ENCODE peak calls at places on chromosomes 12 and 14, in ten cellular contexts. K, H, D, J, V, C, A, Q, B and X are unnamed samples.
A peak's percentile ranks its signal among the peaks of the same experiment; 100 is the strongest.

GRCh38 chr12:120588948-120589930 is 8.0 kb upstream of the POP5 start:
- DNase-seq in J (no peak), B (no peak), D (no peak), A (no peak), Q (no peak), C (peak; percentile 66), H (no peak), K (no peak), V (no peak), X (no peak)

GRCh38 chr14:72500234-72500838 is 393.6 kb downstream of the DPF3 start:
- DNase-seq in H (no peak), D (no peak), K (no peak), V (no peak), C (no peak), A (no peak), Q (no peak), B (no peak), J (no peak), X (no peak)

GRCh38 chr14:74500417-74501134 is 7.0 kb downstream of the ISCA2 start:
- DNase-seq in A (no peak), D (no peak), K (no peak), B (no peak), Q (no peak), C (no peak), H (no peak), J (no peak), V (no peak), X (no peak)

GRCh38 chr12:81329088-81329487 is 251.2 kb downstream of the ACSS3 start:
- DNase-seq in A (no peak), K (no peak), J (no peak), Q (no peak), B (peak; percentile 50), D (peak; percentile 9), V (no peak), H (no peak), C (no peak), X (peak; percentile 1)

GRCh38 chr12:96177013-96177412 is 17.2 kb upstream of the ELK3 start:
- DNase-seq in C (no peak), D (peak; percentile 91), V (no peak), A (no peak), B (peak; percentile 89), Q (no peak), H (peak; percentile 9), J (peak; percentile 4), K (no peak), X (peak; percentile 89)

GRCh38 chr14:23119362-23120327 is 590 bp upstream of the CEBPE start:
- DNase-seq in C (no peak), K (no peak), A (no peak), B (no peak), H (peak; percentile 22), V (no peak), J (no peak), Q (no peak), D (peak; percentile 33), X (no peak)

GRCh38 chr14:73235531-73236155 is 1.7 kb upstream of the PAPLN start:
- DNase-seq in Q (peak; percentile 69), C (no peak), V (no peak), A (no peak), H (no peak), J (no peak), D (no peak), K (no peak), B (no peak), X (no peak)

GRCh38 chr14:74655597-74656389 is 43.8 kb upstream of the LTBP2 start:
- DNase-seq in J (no peak), D (no peak), K (no peak), C (no peak), A (no peak), Q (no peak), V (no peak), B (peak; percentile 81), H (no peak), X (no peak)

GRCh38 chr14:101603096-101603495 is 41.8 kb downstream of the DIO3 start:
- DNase-seq in C (no peak), K (no peak), B (no peak), Q (no peak), V (no peak), J (no peak), A (no peak), H (no peak), D (no peak), X (no peak)

GRCh38 chr12:84803661-84804060 is 108.9 kb downstream of the SLC6A15 start:
- DNase-seq in H (no peak), B (no peak), A (no peak), V (no peak), C (no peak), J (no peak), Q (no peak), K (no peak), D (no peak), X (no peak)

GRCh38 chr12:12582895-12583303 is 20.2 kb upstream of the DUSP16 start:
- DNase-seq in A (no peak), H (no peak), C (no peak), Q (no peak), D (peak; percentile 76), V (no peak), J (no peak), K (no peak), B (peak; percentile 21), X (no peak)

GRCh38 chr12:7219599-7220243 is 30.2 kb downstream of the PEX5 start:
- DNase-seq in K (peak; percentile 42), A (peak; percentile 1), J (peak; percentile 71), Q (peak; percentile 66), C (peak; percentile 48), H (peak; percentile 54), D (peak; percentile 85), B (peak; percentile 55), V (no peak), X (peak; percentile 87)

GRCh38 chr14:62269204-62269603 is 507.0 kb downstream of the SNAPC1 start:
- DNase-seq in H (no peak), D (peak; percentile 54), B (peak; percentile 4), K (no peak), V (no peak), C (no peak), J (no peak), A (no peak), Q (no peak), X (no peak)

GRCh38 chr12:106517314-106517713 is 65.5 kb upstream of the RFX4 start:
- DNase-seq in J (no peak), H (no peak), Q (no peak), B (no peak), K (no peak), A (no peak), V (no peak), C (no peak), D (no peak), X (no peak)

GRCh38 chr14:101575581-101575980 is 14.3 kb downstream of the DIO3 start:
- DNase-seq in V (no peak), C (no peak), B (no peak), K (no peak), D (no peak), J (no peak), Q (no peak), A (no peak), H (no peak), X (no peak)

GRCh38 chr12:69243099-69244084 is 4.0 kb downstream of the CPSF6 start:
- DNase-seq in V (no peak), Q (no peak), K (no peak), D (peak; percentile 15), C (no peak), J (no peak), A (no peak), B (no peak), H (no peak), X (no peak)

GRCh38 chr12:29889737-29890136 is 106.0 kb upstream of the TMTC1 start:
- DNase-seq in C (peak; percentile 31), K (peak; percentile 0), D (peak; percentile 44), Q (peak; percentile 22), A (no peak), V (no peak), H (no peak), J (no peak), B (peak; percentile 8), X (peak; percentile 58)

GRCh38 chr12:79547044-79547734 is 143.6 kb downstream of the PAWR start:
- DNase-seq in Q (no peak), B (peak; percentile 100), C (no peak), V (no peak), H (no peak), J (no peak), D (no peak), A (peak; percentile 50), K (no peak), X (peak; percentile 95)

GRCh38 chr14:59245809-59246295 is 57.4 kb downstream of the DAAM1 start:
- DNase-seq in D (no peak), J (no peak), C (no peak), H (no peak), A (no peak), B (no peak), V (no peak), Q (no peak), K (no peak), X (no peak)

GRCh38 chr12:27048822-27049752 is 26.7 kb downstream of the MED21 start:
- DNase-seq in H (no peak), Q (no peak), A (no peak), D (no peak), J (no peak), K (no peak), B (peak; percentile 86), C (no peak), V (no peak), X (peak; percentile 30)

GRCh38 chr14:93045965-93046695 is 69.6 kb downstream of the ITPK1 start:
- DNase-seq in Q (no peak), A (no peak), B (no peak), J (no peak), D (no peak), K (no peak), H (no peak), C (no peak), V (no peak), X (peak; percentile 55)

GRCh38 chr14:72598328-72598727 is 295.6 kb downstream of the DPF3 start:
- DNase-seq in V (no peak), D (no peak), B (no peak), C (no peak), K (no peak), Q (no peak), A (no peak), J (no peak), H (no peak), X (no peak)

GRCh38 chr12:79634957-79635471 is 55.8 kb downstream of the PAWR start:
- DNase-seq in V (no peak), J (no peak), B (peak; percentile 88), Q (no peak), H (no peak), C (no peak), D (no peak), A (no peak), K (no peak), X (no peak)

GRCh38 chr12:14993537-14994266 is 20.9 kb downstream of the PDE6H start:
- DNase-seq in K (no peak), H (no peak), D (peak; percentile 55), C (no peak), A (no peak), J (no peak), Q (no peak), V (no peak), B (no peak), X (peak; percentile 13)

GRCh38 chr14:23186913-23187654 is 3.6 kb upstream of the SLC7A8 start:
- DNase-seq in K (no peak), C (no peak), H (no peak), B (peak; percentile 44), J (no peak), D (peak; percentile 55), Q (peak; percentile 77), A (no peak), V (no peak), X (peak; percentile 86)

GRCh38 chr12:74031045-74031444 is 506.6 kb upstream of the ATXN7L3B start:
- DNase-seq in C (no peak), K (no peak), Q (no peak), B (no peak), D (no peak), A (no peak), J (no peak), V (no peak), H (no peak), X (no peak)

GRCh38 chr12:53977596-53978464 is 3.1 kb upstream of the HOTAIR start:
- DNase-seq in A (no peak), B (no peak), D (no peak), H (no peak), V (no peak), C (no peak), Q (no peak), J (no peak), K (no peak), X (no peak)

GRCh38 chr12:94151577-94151976 is 3.2 kb downstream of the PLXNC1 start:
- DNase-seq in B (no peak), C (no peak), V (no peak), K (no peak), D (no peak), A (no peak), Q (peak; percentile 41), J (no peak), H (no peak), X (no peak)